ENCODE peak calls at places on chromosome 22, in six cellular contexts. U is endothelial cell of umbilical vein, A is endodermal cell, J is small intestine, M is H9, Z is kidney. K is an unnamed sample.
A peak's percentile ranks its signal among the peaks of the same experiment; 100 is the strongest.

GRCh38 chr22:19598054-19598855 is 74.0 kb upstream of the CLDN5 start:
- DNase-seq in U (no peak), Z (no peak), J (no peak), A (no peak), M (no peak), K (no peak)

GRCh38 chr22:29703595-29704195 is 16.1 kb upstream of the CABP7 start:
- DNase-seq in U (no peak), A (no peak), M (no peak), J (no peak), Z (no peak), K (no peak)

GRCh38 chr22:44697423-44698179 is 4.4 kb upstream of the PRR5 start:
- DNase-seq in M (peak; percentile 87), A (peak; percentile 97), U (peak; percentile 50), Z (no peak), J (peak; percentile 69), K (peak; percentile 88)

GRCh38 chr22:38699143-38699542 is 1.6 kb downstream of the JOSD1 start:
- DNase-seq in J (peak; percentile 20), U (peak; percentile 28), M (no peak), Z (no peak), A (no peak), K (no peak)

GRCh38 chr22:19117111-19117512 is 5.1 kb downstream of the DGCR2 start:
- DNase-seq in J (peak; percentile 70), U (no peak), A (no peak), M (no peak), Z (no peak), K (no peak)

GRCh38 chr22:19287889-19288288 is 3.6 kb downstream of the CLTCL1 start:
- DNase-seq in M (no peak), J (no peak), Z (no peak), U (no peak), A (no peak), K (no peak)

GRCh38 chr22:37999640-38000272 is 15.4 kb upstream of the SOX10 start:
- DNase-seq in A (no peak), U (peak; percentile 23), M (no peak), J (peak; percentile 23), Z (no peak), K (no peak)

GRCh38 chr22:47215851-47216250 is 453.4 kb downstream of the TBC1D22A start:
- DNase-seq in U (no peak), A (no peak), M (no peak), Z (no peak), J (no peak), K (no peak)

GRCh38 chr22:33584152-33584551 is 336.1 kb downstream of the LARGE1 start:
- DNase-seq in Z (no peak), J (no peak), M (no peak), A (no peak), U (no peak), K (no peak)

GRCh38 chr22:48715511-48715910 is 1112.2 kb downstream of the BRD1 start:
- DNase-seq in J (no peak), Z (peak; percentile 37), M (no peak), A (peak; percentile 25), U (no peak), K (no peak)

GRCh38 chr22:35131423-35132050 is 65.6 kb downstream of the ISX start:
- DNase-seq in Z (no peak), J (peak; percentile 89), A (no peak), M (no peak), U (no peak), K (no peak)

GRCh38 chr22:44355688-44356070 is 42.9 kb upstream of the SHISAL1 start:
- DNase-seq in U (no peak), M (no peak), A (peak; percentile 20), Z (peak; percentile 31), J (no peak), K (peak; percentile 17)

GRCh38 chr22:35231585-35232084 is 25.7 kb upstream of the HMGXB4 start:
- DNase-seq in A (peak; percentile 93), M (peak; percentile 86), U (peak; percentile 61), Z (peak; percentile 78), J (peak; percentile 75), K (peak; percentile 63)

GRCh38 chr22:46262449-46263207 is 515 bp downstream of the PKDREJ start:
- DNase-seq in Z (peak; percentile 91), M (peak; percentile 86), A (peak; percentile 91), U (peak; percentile 53), J (peak; percentile 71), K (peak; percentile 49)

GRCh38 chr22:48185656-48186055 is 1423.2 kb downstream of the TBC1D22A start:
- DNase-seq in A (no peak), M (peak; percentile 10), U (no peak), Z (no peak), J (no peak), K (no peak)

GRCh38 chr22:20135265-20135664 is 3.7 kb downstream of the ZDHHC8 start:
- DNase-seq in A (no peak), Z (no peak), M (no peak), J (no peak), U (no peak), K (no peak)

GRCh38 chr22:45483918-45484499 is 18.7 kb upstream of the FBLN1 start:
- DNase-seq in U (no peak), J (no peak), M (no peak), A (no peak), Z (no peak), K (peak; percentile 6)

GRCh38 chr22:25437414-25438160 is 126.9 kb upstream of the GRK3 start:
- DNase-seq in A (peak; percentile 71), J (no peak), Z (no peak), M (peak; percentile 52), U (no peak), K (no peak)

GRCh38 chr22:25159028-25159427 is 40.6 kb upstream of the CRYBB3 start:
- DNase-seq in Z (no peak), A (no peak), J (no peak), U (no peak), M (no peak), K (no peak)

GRCh38 chr22:44658371-44658953 is 43.5 kb upstream of the PRR5 start:
- DNase-seq in A (peak; percentile 71), J (no peak), Z (peak; percentile 74), U (peak; percentile 26), M (peak; percentile 33), K (no peak)

GRCh38 chr22:29727248-29727551 is 7.4 kb downstream of the CABP7 start:
- DNase-seq in Z (no peak), U (peak; percentile 10), J (no peak), M (peak; percentile 79), A (peak; percentile 92), K (peak; percentile 61)

GRCh38 chr22:46297151-46297819 is 615 bp downstream of the GTSE1 start:
- DNase-seq in M (no peak), J (peak; percentile 16), U (peak; percentile 46), Z (no peak), A (peak; percentile 70), K (peak; percentile 39)

GRCh38 chr22:46738642-46738960 is 549 bp upstream of the CERK start:
- DNase-seq in J (no peak), M (no peak), Z (no peak), A (peak; percentile 75), U (no peak), K (no peak)

GRCh38 chr22:45163417-45164216 is at the start of gene NUP50:
- DNase-seq in A (peak; percentile 97), U (peak; percentile 98), J (peak; percentile 97), M (peak; percentile 96), Z (peak; percentile 98), K (peak; percentile 95)

GRCh38 chr22:29820941-29821789 is 16.9 kb downstream of the ASCC2 start:
- DNase-seq in M (no peak), J (peak; percentile 97), U (peak; percentile 84), Z (no peak), A (no peak), K (no peak)

GRCh38 chr22:20431520-20432237 is 5.9 kb downstream of the SCARF2 start:
- DNase-seq in Z (peak; percentile 79), U (no peak), M (peak; percentile 59), J (no peak), A (peak; percentile 76), K (no peak)

GRCh38 chr22:29016067-29016938 is 45.3 kb downstream of the C22orf31 start:
- DNase-seq in Z (no peak), J (no peak), U (no peak), A (no peak), M (no peak), K (no peak)

GRCh38 chr22:29940526-29940925 is 57.6 kb downstream of the MTMR3 start:
- DNase-seq in J (peak; percentile 22), Z (no peak), M (no peak), U (no peak), A (no peak), K (no peak)

GRCh38 chr22:46352691-46353386 is 17.3 kb downstream of the TRMU start:
- DNase-seq in Z (peak; percentile 89), M (peak; percentile 26), J (peak; percentile 37), U (no peak), A (peak; percentile 61), K (no peak)

DNA sequence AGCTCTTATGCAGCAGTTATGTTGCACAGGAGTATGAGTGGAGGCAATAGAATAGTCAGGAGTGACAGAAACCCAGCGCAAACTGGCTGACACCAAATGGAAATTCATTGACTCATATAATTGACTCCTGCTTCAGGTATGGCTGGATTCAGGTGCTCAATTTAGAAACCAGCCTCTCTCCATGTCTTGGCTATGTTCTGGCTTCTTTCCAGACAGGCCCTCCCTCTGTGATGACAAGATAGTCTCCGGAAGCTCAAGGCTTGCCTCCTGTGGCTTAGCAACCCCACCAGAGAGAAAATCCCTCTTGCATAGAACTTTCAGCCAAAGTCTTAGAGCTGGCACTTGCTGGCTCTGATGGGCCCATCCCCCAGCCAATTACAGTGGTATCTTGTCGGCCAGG is 28.1 kb upstream of the MN1 start:
- DNase-seq in J (no peak), A (no peak), M (no peak), Z (no peak), U (no peak), K (no peak)
- H3K27ac ChIP-seq in J (no peak overlapping the region), A (no peak overlapping the region), M (no peak overlapping the region), Z (no peak overlapping the region), U (no peak overlapping the region), K (no peak overlapping the region)

DNA sequence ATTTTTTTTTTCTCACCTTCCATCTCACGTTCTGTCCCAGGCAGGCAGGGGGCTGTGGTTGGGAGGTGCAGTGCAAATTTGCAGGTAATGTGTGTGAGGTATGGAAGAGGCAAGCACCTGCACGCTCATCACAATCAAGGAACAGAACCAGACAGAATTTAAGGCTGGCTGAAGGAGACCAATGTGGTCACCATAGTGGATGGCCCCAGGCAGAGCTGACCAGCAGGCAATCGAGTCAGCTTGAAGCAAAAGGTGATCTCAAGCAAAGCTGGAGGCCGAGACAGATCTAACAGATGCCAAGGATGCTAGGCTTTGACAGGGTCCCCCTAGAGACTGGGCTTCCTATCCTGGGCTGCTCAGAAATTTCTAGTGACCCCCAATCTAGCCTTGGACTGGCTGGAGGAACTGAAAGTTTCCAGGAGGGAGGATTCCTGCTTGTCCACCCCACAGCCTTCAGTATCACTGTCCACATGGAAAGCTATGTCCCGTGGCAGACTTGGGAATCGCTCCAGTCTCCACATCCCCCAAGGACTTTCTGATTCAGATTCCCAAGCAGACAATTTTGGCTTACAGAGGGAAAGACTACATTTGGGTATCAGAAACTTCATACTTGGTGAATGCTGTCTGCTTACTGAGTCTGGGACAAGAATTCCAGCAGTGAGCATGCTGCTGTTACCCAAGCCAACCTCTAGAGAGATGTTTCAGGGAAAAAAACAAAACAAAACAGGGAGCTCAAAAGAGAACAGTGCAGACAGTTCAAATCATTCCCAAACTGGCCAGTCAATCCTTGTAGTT is 9.0 kb upstream of the MICAL3 start:
- DNase-seq in U (no peak), Z (no peak), A (no peak), M (no peak), J (no peak), K (peak; percentile 61)
- H3K27ac ChIP-seq in U (no peak overlapping the region), Z (peak overlapping the region; percentile 47), A (no peak overlapping the region), M (no peak overlapping the region), J (no peak overlapping the region), K (peak overlapping the region; percentile 11)

GRCh38 chr22:41841085-41841712 is 8.3 kb downstream of the SREBF2 start:
- DNase-seq in J (peak; percentile 75), Z (no peak), A (no peak), U (no peak), M (no peak), K (no peak)
- H3K27ac ChIP-seq in J (no peak overlapping the region), Z (no peak overlapping the region), A (no peak overlapping the region), U (no peak overlapping the region), M (no peak overlapping the region), K (no peak overlapping the region)

GRCh38 chr22:23519442-23520177 is 60.5 kb downstream of the IGLL1 start:
- DNase-seq in J (no peak), M (no peak), Z (peak; percentile 76), U (no peak), A (no peak), K (peak; percentile 50)
- H3K27ac ChIP-seq in J (no peak overlapping the region), M (no peak overlapping the region), Z (no peak overlapping the region), U (no peak overlapping the region), A (peak overlapping the region; percentile 75), K (peak overlapping the region; percentile 91)

K was measured in ovary.